ENCODE peak calls at places on chromosomes 6 and 20, in ten cellular contexts. X, H, G, S, P, R, C, B, E and L are unnamed samples.
A peak's percentile ranks its signal among the peaks of the same experiment; 100 is the strongest.

GRCh38 chr6:27205375-27206278 is 41.9 kb upstream of the PRSS16 start:
- DNase-seq in G (no peak), H (no peak), C (peak; percentile 9), R (no peak), E (no peak), B (no peak), X (no peak), P (no peak), S (no peak), L (no peak)

GRCh38 chr6:137241481-137242011 is 22.4 kb upstream of the IFNGR1 start:
- DNase-seq in G (no peak), R (no peak), P (no peak), S (no peak), X (peak; percentile 63), C (peak; percentile 13), E (no peak), H (no peak), B (no peak), L (no peak)

GRCh38 chr20:50916257-50916656 is 15.0 kb downstream of the ADNP start:
- DNase-seq in H (no peak), P (no peak), R (no peak), C (peak; percentile 28), E (no peak), X (peak; percentile 29), G (no peak), S (no peak), B (no peak), L (no peak)

GRCh38 chr6:8026800-8027199 is 37.4 kb downstream of the BLOC1S5 start:
- DNase-seq in R (no peak), C (no peak), G (no peak), E (no peak), P (no peak), X (no peak), S (no peak), H (no peak), B (no peak), L (no peak)

GRCh38 chr6:153167026-153167891 is 36.2 kb upstream of the RGS17 start:
- DNase-seq in P (no peak), R (no peak), C (peak; percentile 90), S (no peak), H (no peak), E (no peak), X (peak; percentile 47), B (no peak), G (no peak), L (no peak)

GRCh38 chr6:151005896-151006632 is 140.6 kb downstream of the MTHFD1L start:
- DNase-seq in S (no peak), B (no peak), E (no peak), G (no peak), C (no peak), H (no peak), R (no peak), X (no peak), P (no peak), L (no peak)

GRCh38 chr6:36851149-36851614 is 11.9 kb upstream of the CPNE5 start:
- DNase-seq in S (no peak), X (no peak), H (no peak), G (no peak), B (no peak), C (peak; percentile 78), E (no peak), R (no peak), P (no peak), L (peak; percentile 60)

GRCh38 chr6:165664553-165665383 is 1.7 kb upstream of the PDE10A start:
- DNase-seq in P (peak; percentile 34), B (no peak), R (no peak), G (no peak), X (no peak), S (no peak), H (no peak), C (peak; percentile 30), E (no peak), L (peak; percentile 3)

GRCh38 chr6:158621694-158622544 is 22.6 kb downstream of the DYNLT1 start:
- DNase-seq in B (no peak), P (no peak), S (no peak), X (no peak), E (no peak), C (no peak), G (no peak), H (peak; percentile 37), R (no peak), L (no peak)

GRCh38 chr20:2814587-2815051 is at the start of gene C20orf141:
- DNase-seq in E (no peak), P (no peak), C (peak; percentile 96), R (no peak), X (peak; percentile 82), G (no peak), S (no peak), H (no peak), B (no peak), L (no peak)

GRCh38 chr20:61749406-61750075 is 316.1 kb downstream of the TAF4 start:
- DNase-seq in C (no peak), P (peak; percentile 26), E (no peak), X (no peak), S (no peak), G (no peak), R (no peak), B (no peak), H (no peak), L (no peak)

GRCh38 chr6:133892444-133893323 is 3.8 kb downstream of the TCF21 start:
- DNase-seq in C (no peak), H (no peak), B (no peak), S (no peak), P (peak; percentile 61), G (no peak), R (no peak), X (peak; percentile 19), E (no peak), L (no peak)

GRCh38 chr6:3956054-3956453 is 106.9 kb downstream of the FAM50B start:
- DNase-seq in P (no peak), C (peak; percentile 42), X (no peak), H (no peak), G (no peak), E (no peak), B (no peak), R (no peak), S (no peak), L (no peak)